ENCODE peak calls at places on chromosomes 13 and 19, in seven cellular contexts. N, G, W, R, P, V and T are unnamed samples.

GRCh38 chr13:112931028-112931934 is 37.7 kb upstream of the MCF2L start:
- DNase-seq in N (peak), G (no peak), W (no peak), R (no peak), P (peak), V (no peak), T (no peak)

GRCh38 chr19:8576273-8576993 is 809 bp downstream of the MYO1F start:
- DNase-seq in N (no peak), G (peak), W (no peak), R (no peak), P (no peak), V (no peak), T (no peak)

GRCh38 chr13:102392810-102393209 is 9.0 kb downstream of the FGF14 start:
- DNase-seq in N (no peak), G (peak), W (no peak), R (no peak), P (peak), V (no peak), T (no peak)

GRCh38 chr19:28454083-28454482 is 758.9 kb downstream of the UQCRFS1 start:
- DNase-seq in N (no peak), G (no peak), W (no peak), R (no peak), P (no peak), V (no peak), T (no peak)

GRCh38 chr13:79749985-79750551 is 269.1 kb downstream of the NDFIP2 start:
- DNase-seq in N (peak), G (no peak), W (no peak), R (no peak), P (peak), V (no peak), T (no peak)

GRCh38 chr19:48495391-48495790 is 16.2 kb downstream of the LMTK3 start:
- DNase-seq in N (no peak), G (no peak), W (no peak), R (no peak), P (no peak), V (no peak), T (no peak)

GRCh38 chr13:112870737-112871287 is 98.2 kb upstream of the MCF2L start:
- DNase-seq in N (no peak), G (no peak), W (no peak), R (no peak), P (no peak), V (peak), T (no peak)

GRCh38 chr13:73625562-73626339 is 508.5 kb downstream of the KLF12 start:
- DNase-seq in N (no peak), G (no peak), W (peak), R (peak), P (no peak), V (no peak), T (peak)

GRCh38 chr19:50968709-50969412 is 530 bp downstream of the KLK6 start:
- DNase-seq in N (no peak), G (no peak), W (no peak), R (no peak), P (no peak), V (no peak), T (no peak)

GRCh38 chr13:54945978-54946377 is 1917.4 kb downstream of the OLFM4 start:
- DNase-seq in N (no peak), G (no peak), W (no peak), R (no peak), P (no peak), V (no peak), T (no peak)

GRCh38 chr19:2586196-2586595 is 110.3 kb downstream of the GADD45B start:
- DNase-seq in N (no peak), G (no peak), W (no peak), R (no peak), P (no peak), V (peak), T (no peak)

GRCh38 chr13:30119476-30119875 is 187.9 kb downstream of the KATNAL1 start:
- DNase-seq in N (peak), G (no peak), W (peak), R (no peak), P (peak), V (no peak), T (peak)

GRCh38 chr19:39557791-39558622 is 18.0 kb upstream of the EID2 start:
- DNase-seq in N (no peak), G (no peak), W (peak), R (no peak), P (no peak), V (no peak), T (peak)

GRCh38 chr19:33395561-33396550 is 22.3 kb downstream of the CEBPG start:
- DNase-seq in N (no peak), G (no peak), W (no peak), R (no peak), P (peak), V (peak), T (no peak)

GRCh38 chr13:49563513-49563912 is 21.8 kb downstream of the RCBTB1 start:
- DNase-seq in N (no peak), G (no peak), W (no peak), R (no peak), P (peak), V (no peak), T (no peak)

GRCh38 chr13:113905942-113906341 is 42.1 kb upstream of the GAS6 start:
- DNase-seq in N (no peak), G (no peak), W (no peak), R (no peak), P (no peak), V (no peak), T (no peak)

GRCh38 chr13:109815651-109816050 is 29.3 kb upstream of the IRS2 start:
- DNase-seq in N (no peak), G (no peak), W (no peak), R (no peak), P (no peak), V (no peak), T (no peak)

GRCh38 chr19:16161848-16162247 is 11.5 kb downstream of the CIB3 start:
- DNase-seq in N (no peak), G (peak), W (no peak), R (no peak), P (peak), V (no peak), T (no peak)